ENCODE peak calls at places on chromosomes 3 and 15, in six cellular contexts. S is AG04449, M is foreskin fibroblast, F is upper lobe of right lung, Z is lower lobe of right lung, U is fibroblast of villous mesenchyme. Y is an unnamed sample.

GRCh38 chr3:149473314-149473990 is 1.0 kb upstream of the TM4SF4 start:
- DNase-seq in S (peak; percentile 55), M (peak; percentile 87), F (no peak), Z (peak; percentile 66), U (peak; percentile 60), Y (no peak)

GRCh38 chr3:179681492-179682263 is 28.8 kb downstream of the USP13 start:
- DNase-seq in S (no peak), M (peak; percentile 11), F (no peak), Z (no peak), U (peak; percentile 89), Y (no peak)

GRCh38 chr15:90259524-90259923 is 5.9 kb upstream of the NGRN start:
- DNase-seq in S (no peak), M (no peak), F (no peak), Z (no peak), U (no peak), Y (no peak)

GRCh38 chr3:77467702-77468407 is 428.0 kb downstream of the ROBO2 start:
- DNase-seq in S (no peak), M (peak; percentile 74), F (no peak), Z (no peak), U (no peak), Y (no peak)

GRCh38 chr3:8578282-8578681 is 66.3 kb downstream of the SSUH2 start:
- DNase-seq in S (no peak), M (no peak), F (no peak), Z (no peak), U (no peak), Y (no peak)

GRCh38 chr3:146431240-146431639 is 38.1 kb downstream of the PLSCR2 start:
- DNase-seq in S (no peak), M (peak; percentile 58), F (no peak), Z (no peak), U (no peak), Y (no peak)

GRCh38 chr3:51729005-51729633 is 22.3 kb downstream of the GRM2 start:
- DNase-seq in S (no peak), M (no peak), F (no peak), Z (no peak), U (no peak), Y (no peak)

GRCh38 chr3:125353128-125353527 is 22.0 kb downstream of the ZNF148 start:
- DNase-seq in S (no peak), M (peak; percentile 19), F (no peak), Z (no peak), U (no peak), Y (no peak)

GRCh38 chr15:61227269-61228024 is 1.7 kb downstream of the RORA start:
- DNase-seq in S (peak; percentile 5), M (peak; percentile 88), F (no peak), Z (no peak), U (peak; percentile 30), Y (no peak)

GRCh38 chr15:75928680-75929608 is 25.3 kb downstream of the FBXO22 start:
- DNase-seq in S (no peak), M (peak; percentile 39), F (no peak), Z (no peak), U (peak; percentile 29), Y (no peak)

GRCh38 chr15:77138167-77138522 is 67.2 kb upstream of the TSPAN3 start:
- DNase-seq in S (no peak), M (peak; percentile 58), F (no peak), Z (no peak), U (no peak), Y (no peak)

GRCh38 chr3:27556854-27557253 is 72.7 kb upstream of the SLC4A7 start:
- DNase-seq in S (no peak), M (peak; percentile 71), F (no peak), Z (no peak), U (peak; percentile 51), Y (no peak)

GRCh38 chr3:79154861-79155260 is 612.9 kb downstream of the ROBO1 start:
- DNase-seq in S (no peak), M (no peak), F (no peak), Z (no peak), U (no peak), Y (no peak)
- H3K4me3 ChIP-seq in S (no peak overlapping the region), M (no peak overlapping the region), F (no peak overlapping the region), Z (no peak overlapping the region), U (no peak overlapping the region), Y (no peak overlapping the region)

GRCh38 chr15:40554164-40554530 is 10.7 kb downstream of the CCDC32 start:
- DNase-seq in S (no peak), M (no peak), F (no peak), Z (no peak), U (no peak), Y (no peak)
- H3K4me3 ChIP-seq in S (no peak overlapping the region), M (no peak overlapping the region), F (no peak overlapping the region), Z (no peak overlapping the region), U (no peak overlapping the region), Y (no peak overlapping the region)

DNA sequence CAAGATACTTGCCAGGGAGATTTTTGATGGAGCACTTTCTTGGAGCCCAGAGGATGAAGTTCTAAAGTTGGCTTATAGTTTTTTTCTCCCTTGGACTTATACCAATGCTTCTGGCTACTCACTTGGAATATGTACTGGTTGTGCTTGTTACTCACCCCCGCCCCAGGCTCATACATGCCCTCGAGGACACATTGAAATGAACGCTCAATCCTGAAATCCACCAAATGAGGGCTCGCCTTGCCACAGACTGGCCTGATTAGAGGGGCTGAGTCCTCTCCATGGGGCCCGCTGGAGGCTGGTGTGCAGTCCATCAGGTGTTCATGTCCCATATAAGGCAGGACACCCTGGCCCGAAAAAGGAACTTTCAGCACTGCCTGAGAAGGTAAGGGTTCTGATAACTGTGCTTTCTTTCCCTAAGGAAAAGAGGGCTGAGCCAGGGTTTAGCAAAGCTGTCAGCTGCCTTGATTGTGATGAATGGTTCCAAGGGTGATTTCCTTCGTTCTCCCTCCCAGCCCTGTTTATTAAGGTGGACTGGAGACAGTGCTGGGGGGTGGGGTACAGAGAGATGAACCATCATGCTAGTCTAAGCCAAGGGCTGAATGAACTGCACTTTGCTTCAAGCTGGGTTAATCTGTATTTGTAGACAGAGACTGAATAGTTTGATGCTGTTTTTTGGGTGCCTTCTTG is 10.6 kb downstream of the PXYLP1 start:
- DNase-seq in S (no peak), M (peak; percentile 62), F (no peak), Z (no peak), U (no peak), Y (no peak)
- H3K4me3 ChIP-seq in S (no peak overlapping the region), M (no peak overlapping the region), F (no peak overlapping the region), Z (no peak overlapping the region), U (no peak overlapping the region), Y (no peak overlapping the region)

DNA sequence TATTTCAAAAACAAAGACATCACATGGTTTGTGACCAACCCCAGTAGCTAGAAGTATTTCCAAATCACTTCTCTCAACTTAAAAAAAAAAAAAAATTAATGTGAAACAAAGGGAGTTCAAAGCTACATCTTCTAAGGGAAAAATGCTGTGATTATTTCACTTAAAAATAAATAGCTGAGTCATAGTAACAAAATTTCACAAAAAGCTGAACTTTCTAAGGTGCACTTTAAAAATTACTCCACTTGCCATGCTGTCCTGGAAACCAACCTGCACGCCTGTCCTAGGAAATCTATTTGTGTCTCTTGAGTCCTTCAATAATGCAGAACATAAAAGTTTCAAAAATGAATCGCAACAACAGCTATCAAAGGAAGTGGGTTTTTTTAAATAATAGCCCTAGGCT is 1.8 kb downstream of the ACAP2 start:
- DNase-seq in S (no peak), M (no peak), F (no peak), Z (no peak), U (peak; percentile 29), Y (no peak)
- H3K4me3 ChIP-seq in S (peak overlapping the region; percentile 87), M (peak overlapping the region; percentile 84), F (peak overlapping the region; percentile 99), Z (peak overlapping the region; percentile 92), U (peak overlapping the region; percentile 92), Y (peak overlapping the region; percentile 98)

GRCh38 chr15:39580630-39581500 is at the start of gene THBS1:
- DNase-seq in S (peak; percentile 86), M (peak; percentile 97), F (peak; percentile 94), Z (peak; percentile 92), U (peak; percentile 94), Y (no peak)

GRCh38 chr15:39578851-39579486 is 1.9 kb upstream of the THBS1 start:
- DNase-seq in S (no peak), M (peak; percentile 36), F (no peak), Z (no peak), U (no peak), Y (no peak)

GRCh38 chr15:39580117-39580629 is 706 bp upstream of the THBS1 start:
- DNase-seq in S (peak; percentile 98), M (peak; percentile 98), F (peak; percentile 97), Z (peak; percentile 93), U (peak; percentile 97), Y (peak; percentile 72)

GRCh38 chr15:39581501-39582285 is 814 bp downstream of the THBS1 start:
- DNase-seq in S (peak; percentile 16), M (peak; percentile 79), F (peak; percentile 80), Z (peak; percentile 76), U (peak; percentile 52), Y (no peak)

GRCh38 chr15:39579487-39580116 is 1.3 kb upstream of the THBS1 start:
- DNase-seq in S (peak; percentile 95), M (peak; percentile 88), F (peak; percentile 82), Z (peak; percentile 71), U (peak; percentile 93), Y (no peak)
- H3K4me3 ChIP-seq in S (peak overlapping the region; percentile 56), M (peak overlapping the region; percentile 45), F (peak overlapping the region; percentile 60), Z (peak overlapping the region; percentile 67), U (peak overlapping the region; percentile 80), Y (peak overlapping the region; percentile 61)

DNA sequence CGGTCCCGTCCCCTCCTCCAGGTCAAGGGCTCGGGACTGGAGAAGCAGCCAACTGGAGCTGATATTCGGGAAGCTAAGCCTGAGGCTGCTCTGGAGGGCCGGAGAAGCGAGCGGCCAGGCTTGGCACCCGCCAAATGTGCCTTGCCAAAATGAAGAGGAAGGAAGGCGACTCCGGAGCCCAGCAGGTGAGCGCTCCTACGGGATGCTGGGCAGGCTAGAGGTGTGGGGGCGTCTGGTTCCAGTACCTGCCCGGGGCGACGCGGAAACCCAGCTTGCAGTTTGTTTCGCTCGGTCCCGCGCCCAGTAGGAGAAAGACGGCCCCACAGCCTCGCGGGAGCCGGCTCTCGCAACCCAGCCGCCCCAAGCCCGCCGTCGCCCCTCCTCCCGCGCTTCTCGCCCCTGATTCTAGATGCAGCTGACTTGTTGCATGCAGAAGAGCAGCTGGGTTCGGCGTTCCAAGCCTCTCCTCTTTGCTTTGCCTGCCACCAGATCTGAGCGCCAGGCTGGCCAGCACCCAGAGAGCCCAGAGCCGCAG is 16.1 kb upstream of the AEN start:
- DNase-seq in S (no peak), M (no peak), F (no peak), Z (no peak), U (no peak), Y (no peak)
- H3K4me3 ChIP-seq in S (no peak overlapping the region), M (no peak overlapping the region), F (no peak overlapping the region), Z (no peak overlapping the region), U (no peak overlapping the region), Y (peak overlapping the region; percentile 61)

DNA sequence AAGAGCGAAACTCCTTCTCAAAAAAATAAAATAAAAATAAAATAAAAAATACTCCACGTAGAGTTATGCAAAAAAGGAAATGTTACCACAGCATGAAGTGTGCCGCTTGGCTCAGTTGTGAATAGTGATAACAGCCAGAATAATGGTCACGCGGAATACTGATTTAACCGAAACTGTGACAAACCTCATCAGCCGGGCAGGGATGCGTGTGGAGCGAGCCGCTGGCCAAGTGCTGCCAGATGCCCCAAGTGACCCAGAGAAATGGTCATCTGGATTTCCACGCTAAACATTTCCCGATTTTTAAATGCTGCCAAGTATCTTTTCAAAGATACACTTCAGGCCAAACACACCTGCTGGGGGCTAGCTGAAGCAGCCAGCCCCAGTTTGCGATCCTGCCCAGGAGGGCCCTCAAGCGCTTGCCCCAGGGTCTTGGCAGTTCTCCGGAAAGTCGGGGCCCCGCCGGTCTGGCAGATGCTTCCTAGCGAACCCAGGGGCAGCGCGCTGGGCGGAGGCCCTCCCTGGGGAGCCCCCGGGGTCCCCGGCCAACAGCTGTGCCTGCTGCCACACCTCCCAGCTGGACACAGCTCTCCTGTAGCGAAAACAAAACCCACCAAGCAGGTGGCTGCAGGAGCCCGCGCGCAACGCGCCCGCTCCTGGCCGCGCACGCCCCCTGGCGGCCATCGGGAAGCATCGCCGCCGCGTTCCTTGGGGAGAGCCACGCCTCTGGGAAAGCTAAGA is 35.1 kb downstream of the CMTM6 start:
- DNase-seq in S (no peak), M (peak; percentile 89), F (peak; percentile 89), Z (peak; percentile 82), U (peak; percentile 57), Y (no peak)
- H3K4me3 ChIP-seq in S (no peak overlapping the region), M (peak overlapping the region; percentile 36), F (peak overlapping the region; percentile 43), Z (peak overlapping the region; percentile 49), U (peak overlapping the region; percentile 23), Y (peak overlapping the region; percentile 69)

Y was measured in dorsolateral prefrontal cortex.